ENCODE peak calls at places on chromosomes 1 and 21, in six cellular contexts. F is activated T-helper 9 cell treated with anti-CD3 and anti-CD28 coated beads, Interleukin-2, amount 50 U/mL, for 16 hours; T is nucleus accumbens; S is stimulated activated CD4-positive, alpha-beta T cell treated with anti-CD3 and anti-CD28 coated beads, Interleukin-4, amount 100 ng/mL, for 4 hours; U is ACHN; Q is NCI-H774. R is an unnamed sample.

GRCh38 chr1:181021811-181022434 is 747 bp downstream of the STX6 start:
- DNase-seq in Q (peak), F (peak), S (peak), T (no peak), U (peak), R (no peak)

GRCh38 chr1:18927654-18928272 is 25.4 kb upstream of the ALDH4A1 start:
- DNase-seq in U (no peak), T (no peak), F (peak), S (peak), Q (no peak), R (no peak)

GRCh38 chr1:239778221-239778813 is 313.4 kb upstream of the FMN2 start:
- DNase-seq in U (peak), T (no peak), F (no peak), S (no peak), Q (no peak), R (no peak)

GRCh38 chr1:32830092-32830852 is 12.8 kb downstream of the S100PBP start:
- DNase-seq in F (no peak), T (no peak), U (no peak), S (no peak), Q (no peak), R (no peak)

GRCh38 chr1:36175137-36176095 is 19.5 kb downstream of the MAP7D1 start:
- DNase-seq in Q (peak), S (no peak), T (no peak), F (no peak), U (no peak), R (peak)

GRCh38 chr1:97996880-97997279 is 76.0 kb upstream of the DPYD start:
- DNase-seq in S (no peak), F (no peak), Q (no peak), U (no peak), T (no peak), R (no peak)

GRCh38 chr1:22471078-22471477 is 19.4 kb downstream of the ZBTB40 start:
- DNase-seq in F (no peak), U (no peak), S (no peak), T (no peak), Q (no peak), R (no peak)

GRCh38 chr1:212915245-212916091 is 34.9 kb upstream of the VASH2 start:
- DNase-seq in T (no peak), F (no peak), Q (no peak), S (no peak), U (peak), R (peak)

GRCh38 chr21:32137266-32137665 is 141.6 kb downstream of the MIS18A start:
- DNase-seq in S (no peak), T (no peak), F (no peak), Q (peak), U (no peak), R (no peak)

GRCh38 chr1:232805269-232806070 is at the start of gene MAP10:
- DNase-seq in U (peak), T (peak), Q (peak), F (peak), S (peak), R (peak)

GRCh38 chr1:84122780-84123382 is 21.2 kb upstream of the PRKACB start:
- DNase-seq in S (peak), Q (no peak), U (peak), T (no peak), F (peak), R (peak)

GRCh38 chr1:11729498-11730428 is 6.2 kb upstream of the AGTRAP start:
- DNase-seq in Q (no peak), T (no peak), S (no peak), F (no peak), U (peak), R (no peak)

GRCh38 chr1:67874501-67875111 is 41.3 kb upstream of the GNG12 start:
- DNase-seq in Q (no peak), S (no peak), U (no peak), T (no peak), F (no peak), R (no peak)

GRCh38 chr1:175892686-175893085 is 149.3 kb upstream of the TNR start:
- DNase-seq in F (no peak), Q (no peak), T (no peak), S (no peak), U (no peak), R (no peak)

GRCh38 chr1:38076038-38076437 is 29.4 kb upstream of the POU3F1 start:
- DNase-seq in T (no peak), F (no peak), U (peak), Q (no peak), S (no peak), R (no peak)

GRCh38 chr1:187396226-187396625 is 567.5 kb downstream of the PLA2G4A start:
- DNase-seq in Q (no peak), F (no peak), S (no peak), U (no peak), T (no peak), R (no peak)

GRCh38 chr1:223748405-223748772 is 36.0 kb downstream of the CAPN2 start:
- DNase-seq in F (no peak), Q (no peak), T (no peak), U (no peak), S (no peak), R (no peak)

GRCh38 chr1:227938911-227939790 is 8.6 kb downstream of the WNT9A start:
- DNase-seq in Q (no peak), T (no peak), F (no peak), U (no peak), S (no peak), R (no peak)

GRCh38 chr1:869499-870244 is 54.1 kb upstream of the SAMD11 start:
- DNase-seq in S (peak), Q (peak), T (no peak), U (peak), F (peak), R (peak)

GRCh38 chr1:45340816-45341215 is 576 bp upstream of the MUTYH start:
- DNase-seq in T (no peak), Q (no peak), U (no peak), F (no peak), S (no peak), R (no peak)

GRCh38 chr1:40583980-40584379 is 52.5 kb downstream of the ZNF684 start:
- DNase-seq in S (no peak), T (no peak), Q (no peak), F (no peak), U (no peak), R (no peak)

GRCh38 chr1:51636765-51637522 is 20.1 kb downstream of the OSBPL9 start:
- DNase-seq in S (no peak), Q (no peak), F (no peak), U (peak), T (peak), R (no peak)

GRCh38 chr1:14929547-14930223 is 223.9 kb upstream of the TMEM51 start:
- DNase-seq in S (no peak), T (no peak), U (no peak), F (no peak), Q (no peak), R (no peak)

GRCh38 chr1:9275161-9275560 is 17.5 kb upstream of the SPSB1 start:
- DNase-seq in U (no peak), Q (no peak), T (no peak), S (no peak), F (no peak), R (no peak)

GRCh38 chr1:30600706-30601105 is 122.7 kb downstream of the MATN1 start:
- DNase-seq in F (no peak), U (no peak), Q (no peak), S (no peak), T (no peak), R (no peak)

GRCh38 chr21:30831194-30831765 is 1.7 kb upstream of the KRTAP7-1 start:
- DNase-seq in S (peak), T (no peak), Q (no peak), U (peak), F (peak), R (no peak)

GRCh38 chr1:99005537-99005942 is 879 bp upstream of the PLPPR5 start:
- DNase-seq in F (no peak), T (no peak), Q (no peak), S (no peak), U (no peak), R (no peak)

GRCh38 chr1:178284059-178284458 is 190.2 kb downstream of the RASAL2 start:
- DNase-seq in U (no peak), T (no peak), F (no peak), Q (no peak), S (no peak), R (no peak)

GRCh38 chr1:242523282-242523967 is 1.1 kb downstream of the PLD5 start:
- DNase-seq in S (no peak), U (no peak), Q (no peak), T (no peak), F (no peak), R (no peak)

GRCh38 chr1:39671433-39671792 is 494 bp downstream of the NT5C1A start:
- DNase-seq in S (no peak), Q (no peak), U (no peak), F (no peak), T (no peak), R (no peak)

GRCh38 chr21:23725576-23725975 is 1881.7 kb downstream of the MRPL39 start:
- DNase-seq in Q (no peak), F (no peak), T (no peak), U (peak), S (no peak), R (no peak)

GRCh38 chr1:74502432-74502831 is 10.0 kb downstream of the LRRC53 start:
- DNase-seq in T (no peak), Q (no peak), U (peak), S (no peak), F (no peak), R (no peak)

GRCh38 chr1:111516008-111516535 is 12.6 kb upstream of the ADORA3 start:
- DNase-seq in Q (no peak), S (no peak), U (peak), T (no peak), F (no peak), R (no peak)

GRCh38 chr1:160971618-160972056 is 17.0 kb upstream of the ITLN2 start:
- DNase-seq in Q (no peak), S (no peak), F (no peak), T (no peak), U (no peak), R (no peak)

GRCh38 chr1:22418852-22419480 is 32.7 kb upstream of the ZBTB40 start:
- DNase-seq in T (no peak), U (peak), F (no peak), S (no peak), Q (no peak), R (peak)

GRCh38 chr1:227437495-227438008 is 119.3 kb upstream of the CDC42BPA start:
- DNase-seq in F (no peak), T (no peak), U (peak), S (no peak), Q (peak), R (peak)

GRCh38 chr1:25167269-25168192 is 64.8 kb downstream of the SYF2 start:
- DNase-seq in S (no peak), F (no peak), T (no peak), Q (no peak), U (no peak), R (no peak)

R was measured in SHP77 treated with DMSO at 0.1 percent for 48 hours.